ENCODE peak calls at places on chromosomes 13 and 19, in eight cellular contexts. A is OCI-LY7, X is PC-3, F is GM23338, D is HCT116, E is MM.1S, M is PC-9, O is SK-N-SH. W is an unnamed sample. For H3K9me2 and H4K20me1, the result is how much of the 10 kb centered on the place peaks cover.

GRCh38 chr19:41195675-41196497 is 2.9 kb downstream of the CYP2S1 start:
- DNase-seq in A (no peak), X (no peak), F (no peak), D (no peak), E (no peak), M (no peak), O (no peak), W (no peak)

GRCh38 chr13:104114111-104114510 is 1047.9 kb upstream of the SLC10A2 start:
- DNase-seq in A (no peak), X (no peak), F (no peak), D (no peak), E (no peak), M (no peak), O (no peak), W (no peak)

GRCh38 chr13:110000534-110001345 is 214.4 kb upstream of the IRS2 start:
- DNase-seq in A (no peak), X (peak), F (no peak), D (no peak), E (no peak), M (no peak), O (no peak), W (no peak)

GRCh38 chr13:36310417-36311108 is 12.9 kb upstream of the CCDC169 start:
- DNase-seq in A (no peak), X (no peak), F (no peak), D (no peak), E (no peak), M (no peak), O (no peak), W (no peak)

GRCh38 chr19:38245826-38246498 is 10.2 kb downstream of the PPP1R14A start:
- DNase-seq in A (no peak), X (no peak), F (no peak), D (no peak), E (no peak), M (no peak), O (no peak), W (no peak)

GRCh38 chr13:32737111-32737571 is 150.9 kb downstream of the PDS5B start:
- DNase-seq in A (peak), X (no peak), F (no peak), D (no peak), E (peak), M (no peak), O (no peak), W (no peak)

GRCh38 chr19:47209323-47210179 is 21.4 kb downstream of the BBC3 start:
- DNase-seq in A (peak), X (no peak), F (peak), D (no peak), E (no peak), M (no peak), O (no peak), W (no peak)

GRCh38 chr13:93235258-93236015 is 8.8 kb downstream of the GPC6 start:
- DNase-seq in A (no peak), X (no peak), F (no peak), D (no peak), E (no peak), M (no peak), O (no peak), W (no peak)

GRCh38 chr13:40562975-40563349 is 103.5 kb downstream of the FOXO1 start:
- DNase-seq in A (no peak), X (no peak), F (no peak), D (no peak), E (no peak), M (no peak), O (no peak), W (no peak)

GRCh38 chr13:20901668-20902437 is 693 bp downstream of the XPO4 start:
- DNase-seq in A (peak), X (peak), F (peak), D (peak), E (peak), M (no peak), O (peak), W (peak)

GRCh38 chr13:107534548-107534947 is 680.8 kb downstream of the LIG4 start:
- DNase-seq in A (no peak), X (no peak), F (no peak), D (no peak), E (no peak), M (no peak), O (no peak), W (no peak)

GRCh38 chr13:111036665-111037064 is 78.4 kb upstream of the ARHGEF7 start:
- DNase-seq in A (no peak), X (no peak), F (no peak), D (no peak), E (no peak), M (no peak), O (no peak), W (no peak)

GRCh38 chr19:4052114-4052992 is 14.3 kb downstream of the ZBTB7A start:
- DNase-seq in A (no peak), X (peak), F (no peak), D (no peak), E (no peak), M (peak), O (no peak), W (peak)

GRCh38 chr19:57421037-57421436 is 10.1 kb downstream of the ZNF17 start:
- DNase-seq in A (no peak), X (no peak), F (no peak), D (no peak), E (no peak), M (no peak), O (no peak), W (no peak)

GRCh38 chr19:6464070-6464873 is at the start of gene CRB3:
- DNase-seq in A (no peak), X (peak), F (peak), D (peak), E (peak), M (peak), O (no peak), W (peak)

GRCh38 chr19:11849264-11849615 is 714 bp downstream of the ZNF439 start:
- DNase-seq in A (peak), X (no peak), F (peak), D (no peak), E (no peak), M (no peak), O (no peak), W (no peak)

GRCh38 chr19:4550479-4551050 is 8.9 kb downstream of the SEMA6B start:
- DNase-seq in A (no peak), X (no peak), F (no peak), D (no peak), E (no peak), M (no peak), O (no peak), W (no peak)

GRCh38 chr19:3135961-3136683 is at the start of gene GNA15:
- DNase-seq in A (no peak), X (no peak), F (no peak), D (no peak), E (no peak), M (no peak), O (no peak), W (no peak)

GRCh38 chr19:18232540-18233223 is 6.4 kb upstream of the PDE4C start:
- DNase-seq in A (no peak), X (no peak), F (peak), D (no peak), E (no peak), M (no peak), O (peak), W (peak)

GRCh38 chr19:15811476-15811875 is 4.0 kb downstream of the OR10H1 start:
- DNase-seq in A (no peak), X (no peak), F (no peak), D (no peak), E (no peak), M (no peak), O (no peak), W (no peak)

GRCh38 chr19:1038995-1039645 is 787 bp upstream of the ABCA7 start:
- DNase-seq in A (peak), X (no peak), F (peak), D (no peak), E (peak), M (no peak), O (no peak), W (no peak)

GRCh38 chr19:1039646-1040475 is at the start of gene ABCA7:
- DNase-seq in A (peak), X (peak), F (peak), D (peak), E (peak), M (peak), O (peak), W (peak)

GRCh38 chr19:1035998-1036621 is 3.8 kb upstream of the ABCA7 start:
- DNase-seq in A (no peak), X (no peak), F (peak), D (no peak), E (no peak), M (no peak), O (no peak), W (no peak)

GRCh38 chr19:1040476-1041271 is 767 bp downstream of the ABCA7 start:
- DNase-seq in A (peak), X (peak), F (peak), D (peak), E (peak), M (peak), O (peak), W (peak)

DNA sequence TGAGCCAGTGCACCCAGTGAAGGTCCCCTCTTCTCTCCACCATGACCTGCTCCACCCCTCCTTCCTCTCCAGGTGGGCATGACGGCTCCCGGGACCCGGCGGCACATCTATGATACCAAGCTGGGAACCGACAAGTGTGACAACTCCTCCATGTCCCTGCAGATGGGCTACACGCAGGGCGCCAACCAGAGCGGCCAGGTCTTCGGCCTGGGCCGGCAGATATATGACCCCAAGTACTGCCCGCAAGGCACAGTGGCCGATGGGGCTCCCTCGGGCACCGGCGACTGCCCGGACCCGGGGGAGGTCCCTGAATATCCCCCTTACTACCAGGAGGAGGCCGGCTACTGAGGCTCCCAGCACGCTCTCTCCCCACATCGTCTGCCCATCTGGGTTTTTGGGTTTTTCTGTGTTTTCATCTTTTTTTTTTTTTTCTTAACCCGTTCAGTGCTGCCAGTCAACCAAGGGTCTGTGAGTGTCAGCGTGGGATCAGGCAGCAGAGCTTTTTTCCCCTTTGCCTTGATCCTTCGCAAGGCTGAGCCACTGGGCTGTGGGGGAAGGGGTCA is 2.3 kb upstream of the ABCA7 start:
- DNase-seq in A (peak), X (no peak), F (no peak), D (no peak), E (peak), M (no peak), O (no peak), W (no peak)
- TF ChIP-seq CTCF in A (peak), X (no peak), F (no peak), D (no peak), E (no peak), M (no peak), O (no peak), W (no peak)

GRCh38 chr19:34485831-34486230 is 4.3 kb downstream of the WTIP start:
- DNase-seq in A (no peak), X (no peak), F (no peak), D (no peak), E (no peak), M (no peak), O (no peak), W (no peak)

GRCh38 chr19:34493038-34493648 is 11.6 kb downstream of the WTIP start:
- DNase-seq in A (no peak), X (no peak), F (no peak), D (no peak), E (no peak), M (no peak), O (no peak), W (no peak)

GRCh38 chr19:34490141-34490766 is 8.7 kb downstream of the WTIP start:
- DNase-seq in A (no peak), X (no peak), F (no peak), D (no peak), E (no peak), M (no peak), O (no peak), W (no peak)

GRCh38 chr19:34487651-34488051 is 6.1 kb downstream of the WTIP start:
- DNase-seq in A (no peak), X (no peak), F (no peak), D (no peak), E (no peak), M (no peak), O (no peak), W (no peak)

DNA sequence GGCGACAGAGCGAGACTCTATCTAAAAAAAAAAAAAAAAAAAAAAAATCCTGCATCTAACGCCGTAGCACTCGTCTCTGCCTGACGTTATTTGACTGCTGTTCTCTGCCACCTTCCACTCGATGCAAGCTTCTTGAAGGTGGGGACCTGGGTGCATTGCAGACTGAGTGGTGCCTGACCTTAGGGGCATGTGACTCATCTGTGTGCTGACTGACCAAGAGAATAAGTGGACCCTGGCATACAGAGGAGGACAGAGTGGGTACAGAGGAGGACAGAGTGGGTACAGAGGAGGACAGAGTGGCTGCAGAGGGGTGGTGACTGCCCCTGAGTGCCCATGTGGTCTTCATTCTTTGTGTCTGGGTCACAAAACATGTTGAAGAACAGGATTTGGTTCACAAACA is 7.6 kb downstream of the WTIP start:
- DNase-seq in A (no peak), X (no peak), F (no peak), D (no peak), E (no peak), M (no peak), O (no peak), W (no peak)
- H3K9me2 ChIP-seq in A (under half), X (under half), F (under half), D (under half), E (under half), M (under half), O (under half), W (under half)

DNA sequence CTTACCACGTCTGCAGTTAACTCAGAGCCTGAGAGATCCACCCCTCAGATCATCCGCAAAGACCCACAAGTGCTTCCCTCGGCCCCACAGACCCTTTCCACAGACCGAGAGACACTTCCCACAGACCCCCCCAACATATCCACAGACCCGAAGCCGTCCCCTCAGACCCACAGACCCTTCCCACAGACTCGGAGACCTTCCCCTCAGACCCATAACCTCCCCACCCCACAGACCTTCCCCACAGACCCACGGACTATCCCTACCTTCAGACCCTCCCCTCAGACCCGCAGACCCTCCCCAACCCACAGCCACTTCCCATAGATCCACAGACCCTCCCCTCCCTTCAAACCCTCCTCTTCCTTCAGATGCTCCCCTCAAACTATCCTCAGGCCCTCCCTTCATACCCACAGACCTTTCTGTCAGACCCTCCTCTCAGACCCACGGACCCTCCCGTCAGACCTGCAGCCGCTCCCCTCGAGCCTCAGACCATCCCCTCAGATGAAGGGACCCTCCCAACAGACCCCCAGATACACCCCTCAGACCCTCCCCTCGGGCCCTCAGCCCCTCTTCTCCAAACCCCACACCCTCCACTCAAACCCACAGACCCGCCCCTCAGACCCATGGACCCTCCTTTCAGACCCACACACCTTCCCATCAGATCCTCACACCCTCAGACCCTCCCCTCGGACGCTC is 20.1 kb upstream of the TFDP1 start:
- DNase-seq in A (no peak), X (no peak), F (no peak), D (no peak), E (no peak), M (no peak), O (no peak), W (no peak)
- H4K20me1 ChIP-seq in A (under half), X (under half), F (under half), D (under half), E (under half), M (under half), O (under half), W (under half)

GRCh38 chr13:100694722-100695644 is 20.4 kb upstream of the TMTC4 start:
- DNase-seq in A (no peak), X (peak), F (peak), D (peak), E (no peak), M (no peak), O (peak), W (peak)
- TF ChIP-seq CTCF in A (peak), X (peak), F (peak), D (peak), E (peak), M (peak), O (peak), W (peak)

GRCh38 chr13:98717891-98718290 is 34.6 kb downstream of the SLC15A1 start:
- DNase-seq in A (no peak), X (no peak), F (no peak), D (no peak), E (no peak), M (no peak), O (no peak), W (no peak)

GRCh38 chr13:98722958-98723357 is 29.5 kb downstream of the SLC15A1 start:
- DNase-seq in A (no peak), X (no peak), F (no peak), D (no peak), E (no peak), M (no peak), O (no peak), W (peak)

GRCh38 chr13:98717256-98717655 is 35.2 kb downstream of the SLC15A1 start:
- DNase-seq in A (no peak), X (no peak), F (no peak), D (no peak), E (no peak), M (peak), O (no peak), W (no peak)

GRCh38 chr13:98719527-98720250 is 32.8 kb downstream of the SLC15A1 start:
- DNase-seq in A (no peak), X (no peak), F (no peak), D (no peak), E (no peak), M (no peak), O (no peak), W (no peak)

DNA sequence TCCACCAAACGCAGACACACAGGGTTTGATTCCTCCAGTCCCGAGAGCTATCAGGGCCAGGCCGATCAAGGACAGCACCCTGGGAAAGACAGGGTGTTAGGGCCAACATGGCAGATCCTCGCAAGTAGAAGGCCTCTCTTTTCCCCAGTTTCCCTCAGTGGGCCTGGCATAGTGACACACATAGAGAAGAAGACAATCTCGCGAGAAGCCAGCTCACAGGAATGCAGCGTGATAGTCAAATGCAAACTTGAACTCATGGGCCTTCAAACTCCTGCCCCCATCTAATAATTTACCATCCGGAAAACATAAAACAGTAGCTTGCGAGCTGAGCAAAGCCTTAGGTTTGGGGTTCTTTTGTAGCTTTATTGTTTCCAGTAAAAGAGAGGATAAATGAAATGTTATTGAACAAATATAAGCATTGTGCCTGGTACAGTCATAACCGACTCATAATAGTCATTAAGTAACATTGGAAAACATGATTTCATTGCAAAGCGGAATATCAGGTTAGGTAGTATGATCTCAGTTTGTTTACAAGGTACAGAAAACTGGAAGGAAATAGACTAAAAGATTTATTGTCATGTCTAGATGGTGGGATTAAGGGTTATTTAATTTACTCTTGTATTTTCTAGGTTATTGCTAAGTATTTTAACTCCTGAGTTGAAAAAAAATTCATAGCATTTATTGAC is 30.5 kb downstream of the SLC15A1 start:
- DNase-seq in A (no peak), X (peak), F (no peak), D (no peak), E (no peak), M (peak), O (no peak), W (no peak)
- H3K9me2 ChIP-seq in A (under half), X (under half), F (under half), D (under half), E (under half), M (under half), O (under half), W (under half)

DNA sequence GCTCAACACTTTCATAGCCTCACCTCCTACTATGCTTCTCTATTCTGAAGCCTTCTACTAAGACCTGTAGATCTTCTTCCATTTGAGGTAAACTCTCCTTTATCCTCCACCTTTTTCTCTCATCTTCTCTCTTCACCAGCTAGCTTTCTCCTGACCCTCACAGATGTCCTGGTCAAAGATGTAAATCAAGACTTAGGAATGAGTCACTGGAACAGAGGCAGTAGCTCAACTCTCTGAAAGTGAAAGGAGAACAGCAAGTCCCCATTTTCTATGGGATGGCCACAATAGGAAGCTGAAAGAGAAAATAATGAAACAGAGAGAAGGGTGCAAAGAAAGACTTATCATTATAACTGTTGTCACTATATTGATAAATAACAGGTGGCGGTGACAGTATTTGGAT is 86.1 kb upstream of the DOCK9 start:
- DNase-seq in A (no peak), X (no peak), F (no peak), D (no peak), E (peak), M (no peak), O (no peak), W (no peak)
- H4K20me1 ChIP-seq in A (under half), X (under half), F (under half), D (under half), E (under half), M (under half), O (under half), W (under half)

W was measured in hepatocyte.